ENCODE peak calls at places on chromosome 17, in six cellular contexts. One of them, this sample, is unnamed.

GRCh38 chr17:35913611-35914010 is 17.0 kb downstream of the RDM1 start:
- DNase-seq in AG08395: no peak
- DNase-seq in HS-27A: no peak
- DNase-seq in NCI-H2081: no peak
- DNase-seq in BJ: no peak
- DNase-seq in uterus: no peak
- DNase-seq in this sample: no peak

GRCh38 chr17:50127661-50128361 is 2.1 kb downstream of the SAMD14 start:
- DNase-seq in AG08395: no peak
- DNase-seq in HS-27A: no peak
- DNase-seq in NCI-H2081: no peak
- DNase-seq in BJ: no peak
- DNase-seq in uterus: no peak
- DNase-seq in this sample: peak

GRCh38 chr17:82399601-82400101 is 18.5 kb upstream of the HEXD start:
- DNase-seq in AG08395: peak
- DNase-seq in HS-27A: no peak
- DNase-seq in NCI-H2081: peak
- DNase-seq in BJ: no peak
- DNase-seq in uterus: no peak
- DNase-seq in this sample: no peak

GRCh38 chr17:71085238-71086033 is 916.1 kb downstream of the KCNJ2 start:
- DNase-seq in AG08395: peak
- DNase-seq in HS-27A: no peak
- DNase-seq in NCI-H2081: no peak
- DNase-seq in BJ: no peak
- DNase-seq in uterus: no peak
- DNase-seq in this sample: peak

GRCh38 chr17:75365931-75366275 is 39.6 kb downstream of the GRB2 start:
- DNase-seq in AG08395: no peak
- DNase-seq in HS-27A: no peak
- DNase-seq in NCI-H2081: peak
- DNase-seq in BJ: no peak
- DNase-seq in uterus: no peak
- DNase-seq in this sample: no peak

GRCh38 chr17:44110823-44111633 is 12.4 kb downstream of the HDAC5 start:
- DNase-seq in AG08395: peak
- DNase-seq in HS-27A: no peak
- DNase-seq in NCI-H2081: peak
- DNase-seq in BJ: peak
- DNase-seq in uterus: peak
- DNase-seq in this sample: peak

GRCh38 chr17:29369831-29370735 is 20.1 kb upstream of the TAOK1 start:
- DNase-seq in AG08395: peak
- DNase-seq in HS-27A: peak
- DNase-seq in NCI-H2081: peak
- DNase-seq in BJ: no peak
- DNase-seq in uterus: peak
- DNase-seq in this sample: peak

GRCh38 chr17:10702574-10702973 is 5.2 kb downstream of the ADPRM start:
- DNase-seq in AG08395: no peak
- DNase-seq in HS-27A: no peak
- DNase-seq in NCI-H2081: no peak
- DNase-seq in BJ: no peak
- DNase-seq in uterus: no peak
- DNase-seq in this sample: peak

GRCh38 chr17:36755586-36755985 is 154.2 kb downstream of the MRM1 start:
- DNase-seq in AG08395: peak
- DNase-seq in HS-27A: no peak
- DNase-seq in NCI-H2081: peak
- DNase-seq in BJ: no peak
- DNase-seq in uterus: no peak
- DNase-seq in this sample: peak

GRCh38 chr17:45231481-45232116 is 9.9 kb downstream of the FMNL1 start:
- DNase-seq in AG08395: no peak
- DNase-seq in HS-27A: no peak
- DNase-seq in NCI-H2081: no peak
- DNase-seq in BJ: no peak
- DNase-seq in uterus: no peak
- DNase-seq in this sample: peak

GRCh38 chr17:48997103-48997826 is at the start of gene IGF2BP1:
- DNase-seq in AG08395: no peak
- DNase-seq in HS-27A: no peak
- DNase-seq in NCI-H2081: no peak
- DNase-seq in BJ: no peak
- DNase-seq in uterus: no peak
- DNase-seq in this sample: peak

GRCh38 chr17:50955667-50956120 is 89.5 kb upstream of the TOB1 start:
- DNase-seq in AG08395: no peak
- DNase-seq in HS-27A: no peak
- DNase-seq in NCI-H2081: no peak
- DNase-seq in BJ: no peak
- DNase-seq in uterus: no peak
- DNase-seq in this sample: no peak

GRCh38 chr17:2064980-2065785 is 10.3 kb downstream of the HIC1 start:
- DNase-seq in AG08395: no peak
- DNase-seq in HS-27A: no peak
- DNase-seq in NCI-H2081: no peak
- DNase-seq in BJ: no peak
- DNase-seq in uterus: no peak
- DNase-seq in this sample: peak

GRCh38 chr17:73289549-73290254 is 22.1 kb downstream of the CDC42EP4 start:
- DNase-seq in AG08395: no peak
- DNase-seq in HS-27A: no peak
- DNase-seq in NCI-H2081: no peak
- DNase-seq in BJ: no peak
- DNase-seq in uterus: no peak
- DNase-seq in this sample: no peak

GRCh38 chr17:73787721-73788051 is 143.4 kb upstream of the SDK2 start:
- DNase-seq in AG08395: no peak
- DNase-seq in HS-27A: no peak
- DNase-seq in NCI-H2081: no peak
- DNase-seq in BJ: no peak
- DNase-seq in uterus: no peak
- DNase-seq in this sample: no peak

GRCh38 chr17:8887834-8888703 is 20.6 kb upstream of the PIK3R6 start:
- DNase-seq in AG08395: peak
- DNase-seq in HS-27A: no peak
- DNase-seq in NCI-H2081: no peak
- DNase-seq in BJ: no peak
- DNase-seq in uterus: no peak
- DNase-seq in this sample: peak

GRCh38 chr17:76265624-76266243 is 586 bp downstream of the UBALD2 start:
- DNase-seq in AG08395: peak
- DNase-seq in HS-27A: no peak
- DNase-seq in NCI-H2081: peak
- DNase-seq in BJ: no peak
- DNase-seq in uterus: peak
- DNase-seq in this sample: peak

GRCh38 chr17:81483085-81483861 is 29.3 kb downstream of the ACTG1 start:
- DNase-seq in AG08395: no peak
- DNase-seq in HS-27A: no peak
- DNase-seq in NCI-H2081: no peak
- DNase-seq in BJ: no peak
- DNase-seq in uterus: no peak
- DNase-seq in this sample: peak

This sample was measured in cardiac fibroblast.